ENCODE peak calls at places on chromosome 20, in four cellular contexts. Y, B, R and J are unnamed samples.

GRCh38 chr20:11901127-11901526 is 16.6 kb upstream of the BTBD3 start:
- DNase-seq in Y (no peak), B (no peak), R (no peak), J (no peak)

GRCh38 chr20:3521852-3522740 is 51.3 kb downstream of the ATRN start:
- DNase-seq in Y (no peak), B (no peak), R (no peak), J (no peak)

GRCh38 chr20:10701607-10702006 is 27.8 kb upstream of the JAG1 start:
- DNase-seq in Y (no peak), B (no peak), R (no peak), J (no peak)

GRCh38 chr20:31894980-31895675 is 24.7 kb downstream of the TTLL9 start:
- DNase-seq in Y (peak; percentile 93), B (no peak), R (no peak), J (peak; percentile 56)

GRCh38 chr20:23092409-23092756 is 6.3 kb upstream of the CD93 start:
- DNase-seq in Y (no peak), B (no peak), R (no peak), J (no peak)

GRCh38 chr20:42895062-42895461 is 294.6 kb downstream of the PTPRT start:
- DNase-seq in Y (no peak), B (no peak), R (no peak), J (no peak)

GRCh38 chr20:57772349-57772964 is 62.6 kb upstream of the PMEPA1 start:
- DNase-seq in Y (no peak), B (no peak), R (no peak), J (no peak)

GRCh38 chr20:17663040-17663399 is 19.0 kb downstream of the RRBP1 start:
- DNase-seq in Y (no peak), B (no peak), R (no peak), J (no peak)

GRCh38 chr20:60242836-60243520 is 284.8 kb downstream of the CDH26 start:
- DNase-seq in Y (peak; percentile 54), B (no peak), R (no peak), J (no peak)

GRCh38 chr20:40961176-40961575 is 67.4 kb upstream of the TOP1 start:
- DNase-seq in Y (peak; percentile 64), B (peak; percentile 53), R (no peak), J (no peak)

GRCh38 chr20:46330072-46330763 is 21.9 kb upstream of the CDH22 start:
- DNase-seq in Y (no peak), B (no peak), R (no peak), J (no peak)

GRCh38 chr20:5569021-5569420 is 181.2 kb upstream of the SHLD1 start:
- DNase-seq in Y (no peak), B (no peak), R (peak; percentile 28), J (no peak)

GRCh38 chr20:48064929-48065328 is 279.6 kb upstream of the SULF2 start:
- DNase-seq in Y (no peak), B (no peak), R (no peak), J (no peak)

GRCh38 chr20:15240801-15241200 is 903.4 kb upstream of the FLRT3 start:
- DNase-seq in Y (no peak), B (no peak), R (no peak), J (no peak)

GRCh38 chr20:1302578-1303541 is 26.1 kb downstream of the SDCBP2 start:
- DNase-seq in Y (no peak), B (no peak), R (no peak), J (no peak)

GRCh38 chr20:64261138-64261537 is 5.6 kb downstream of the PCMTD2 start:
- DNase-seq in Y (no peak), B (no peak), R (no peak), J (no peak)

GRCh38 chr20:57076202-57076651 is 190.2 kb downstream of the BMP7 start:
- DNase-seq in Y (no peak), B (no peak), R (no peak), J (no peak)

GRCh38 chr20:58277578-58278344 is 31.8 kb upstream of the RAB22A start:
- DNase-seq in Y (no peak), B (no peak), R (no peak), J (no peak)

GRCh38 chr20:47748069-47748468 is 37.2 kb downstream of the SULF2 start:
- DNase-seq in Y (no peak), B (no peak), R (no peak), J (no peak)

GRCh38 chr20:13243826-13244376 is 22.8 kb downstream of the ISM1 start:
- DNase-seq in Y (no peak), B (no peak), R (no peak), J (no peak)

GRCh38 chr20:22490287-22491187 is 93.8 kb downstream of the FOXA2 start:
- DNase-seq in Y (peak; percentile 27), B (peak; percentile 72), R (no peak), J (no peak)

GRCh38 chr20:7912551-7912950 is 27.7 kb downstream of the HAO1 start:
- DNase-seq in Y (no peak), B (no peak), R (no peak), J (no peak)

GRCh38 chr20:56628015-56628872 is 862 bp upstream of the TFAP2C start:
- DNase-seq in Y (no peak), B (no peak), R (no peak), J (no peak)

GRCh38 chr20:57656252-57656820 is 36.1 kb upstream of the ZBP1 start:
- DNase-seq in Y (peak; percentile 87), B (peak; percentile 53), R (no peak), J (no peak)

GRCh38 chr20:32215147-32215546 is 7.5 kb downstream of the POFUT1 start:
- DNase-seq in Y (no peak), B (no peak), R (no peak), J (no peak)

GRCh38 chr20:35503841-35504460 is 25.5 kb downstream of the C20orf173 start:
- DNase-seq in Y (peak; percentile 80), B (no peak), R (no peak), J (no peak)

GRCh38 chr20:57882451-57883161 is 172.8 kb upstream of the PMEPA1 start:
- DNase-seq in Y (peak; percentile 76), B (no peak), R (no peak), J (no peak)

GRCh38 chr20:45041464-45042337 is 59.2 kb downstream of the KCNS1 start:
- DNase-seq in Y (no peak), B (no peak), R (peak; percentile 66), J (no peak)

GRCh38 chr20:34069341-34070078 is 42.5 kb downstream of the EIF2S2 start:
- DNase-seq in Y (no peak), B (peak; percentile 94), R (peak; percentile 68), J (no peak)

GRCh38 chr20:47543006-47543431 is 41.3 kb downstream of the NCOA3 start:
- DNase-seq in Y (no peak), B (no peak), R (no peak), J (no peak)

GRCh38 chr20:34022154-34022842 is 28.6 kb downstream of the RALY start:
- DNase-seq in Y (no peak), B (no peak), R (peak; percentile 10), J (no peak)

GRCh38 chr20:24651171-24651972 is 181.9 kb downstream of the SYNDIG1 start:
- DNase-seq in Y (no peak), B (no peak), R (no peak), J (no peak)
- TF ChIP-seq POLR2AphosphoS5 in Y (no peak), B (no peak), R (no peak), J (no peak)

GRCh38 chr20:50730765-50731054 is 670 bp upstream of the PARD6B start:
- DNase-seq in Y (no peak), B (no peak), R (no peak), J (no peak)

GRCh38 chr20:50729925-50730764 is 1.2 kb upstream of the PARD6B start:
- DNase-seq in Y (peak; percentile 88), B (peak; percentile 89), R (no peak), J (no peak)

GRCh38 chr20:50731930-50732690 is 730 bp downstream of the PARD6B start:
- DNase-seq in Y (peak; percentile 82), B (peak; percentile 34), R (no peak), J (no peak)

GRCh38 chr20:50728981-50729874 is 2.2 kb upstream of the PARD6B start:
- DNase-seq in Y (peak; percentile 84), B (peak; percentile 74), R (peak; percentile 77), J (no peak)

GRCh38 chr20:50731055-50731929 is at the start of gene PARD6B:
- DNase-seq in Y (peak; percentile 95), B (peak; percentile 97), R (peak; percentile 99), J (peak; percentile 99)
- TF ChIP-seq POLR2AphosphoS5 in Y (peak; percentile 50), B (peak; percentile 89), R (peak; percentile 77), J (no peak)

DNA sequence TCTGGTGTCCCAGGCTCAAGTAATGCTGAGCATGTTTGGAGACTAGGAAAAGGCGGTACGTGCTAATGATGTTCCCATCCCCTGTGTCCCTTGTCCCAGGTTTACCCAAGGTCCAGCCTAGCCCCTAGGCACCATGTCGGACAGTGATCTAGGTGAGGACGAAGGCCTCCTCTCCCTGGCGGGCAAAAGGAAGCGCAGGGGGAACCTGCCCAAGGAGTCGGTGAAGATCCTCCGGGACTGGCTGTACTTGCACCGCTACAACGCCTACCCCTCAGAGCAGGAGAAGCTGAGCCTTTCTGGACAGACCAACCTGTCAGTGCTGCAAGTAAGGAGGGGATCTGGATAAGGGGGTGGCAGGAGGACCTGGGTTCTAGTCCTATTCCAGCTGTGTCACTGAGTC is 5.2 kb downstream of the TGIF2 start:
- DNase-seq in Y (no peak), B (no peak), R (no peak), J (no peak)
- TF ChIP-seq POLR2AphosphoS5 in Y (no peak), B (no peak), R (no peak), J (no peak)

GRCh38 chr20:20737158-20737557 is 24.7 kb upstream of the RALGAPA2 start:
- DNase-seq in Y (peak; percentile 69), B (peak; percentile 75), R (no peak), J (no peak)

GRCh38 chr20:20744170-20744725 is 31.8 kb upstream of the RALGAPA2 start:
- DNase-seq in Y (no peak), B (peak; percentile 87), R (no peak), J (no peak)

GRCh38 chr20:20741067-20742045 is 28.9 kb upstream of the RALGAPA2 start:
- DNase-seq in Y (no peak), B (no peak), R (no peak), J (no peak)

GRCh38 chr20:20743511-20744169 is 31.2 kb upstream of the RALGAPA2 start:
- DNase-seq in Y (no peak), B (no peak), R (no peak), J (no peak)

DNA sequence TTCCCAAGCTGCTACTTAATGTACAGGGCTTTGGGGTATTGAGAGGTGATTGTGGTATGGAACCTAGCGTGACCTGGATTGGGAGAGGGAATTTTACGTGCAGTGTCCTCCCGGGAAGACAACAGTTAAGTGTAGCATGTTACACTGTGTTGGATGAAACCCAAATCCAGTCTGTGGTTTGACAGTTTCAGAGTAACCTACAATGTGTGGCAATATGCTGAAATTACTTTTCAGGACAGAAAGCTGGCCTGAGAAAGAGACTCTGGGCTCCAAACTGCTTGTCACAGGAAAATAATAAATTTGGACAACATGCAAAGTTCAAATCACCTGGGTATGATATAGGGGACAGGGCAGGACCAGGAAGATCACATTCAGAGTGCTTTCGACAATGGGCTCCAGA is 28.2 kb upstream of the RALGAPA2 start:
- DNase-seq in Y (no peak), B (no peak), R (no peak), J (no peak)
- TF ChIP-seq POLR2AphosphoS5 in Y (no peak), B (no peak), R (no peak), J (no peak)

GRCh38 chr20:62910217-62910766 is 16.0 kb downstream of the DIDO1 start:
- DNase-seq in Y (no peak), B (no peak), R (no peak), J (no peak)
- TF ChIP-seq POLR2AphosphoS5 in Y (no peak), B (no peak), R (no peak), J (peak; percentile 50)